ENCODE peak calls at places on chromosomes 1 and 21, in five cellular contexts. E is kidney epithelial cell, X is lower lobe of right lung, A is GM23338, F is lower leg skin. J is an unnamed sample.

GRCh38 chr1:243598433-243598832 is 251.6 kb downstream of the AKT3 start:
- DNase-seq in X (no peak), A (no peak), E (peak), F (no peak), J (peak)

GRCh38 chr1:160112370-160112769 is 3.2 kb upstream of the ATP1A2 start:
- DNase-seq in F (no peak), X (no peak), E (no peak), A (no peak), J (no peak)

GRCh38 chr21:45942755-45943629 is 38.6 kb upstream of the COL6A1 start:
- DNase-seq in X (no peak), A (no peak), E (no peak), F (no peak), J (no peak)

GRCh38 chr21:35603471-35603870 is 456.9 kb downstream of the SETD4 start:
- DNase-seq in X (no peak), A (peak), F (no peak), E (no peak), J (no peak)

GRCh38 chr1:51666463-51666862 is 49.6 kb downstream of the OSBPL9 start:
- DNase-seq in F (no peak), E (no peak), A (no peak), X (no peak), J (no peak)

GRCh38 chr1:239126881-239127280 is 259.5 kb upstream of the CHRM3 start:
- DNase-seq in F (no peak), E (no peak), X (no peak), A (no peak), J (no peak)

GRCh38 chr1:228141082-228141870 is 1.2 kb downstream of the GUK1 start:
- DNase-seq in A (no peak), E (no peak), F (peak), X (peak), J (peak)

GRCh38 chr21:14084068-14084501 is 126.7 kb downstream of the LIPI start:
- DNase-seq in E (no peak), A (no peak), F (no peak), X (no peak), J (no peak)

GRCh38 chr1:245580651-245581050 is 425.9 kb downstream of the KIF26B start:
- DNase-seq in A (no peak), X (no peak), E (no peak), F (no peak), J (no peak)

GRCh38 chr1:156257711-156258110 is 9.9 kb upstream of the PAQR6 start:
- DNase-seq in A (no peak), X (no peak), E (no peak), F (no peak), J (no peak)

GRCh38 chr1:84253891-84254290 is 47.6 kb upstream of the SAMD13 start:
- DNase-seq in E (peak), A (no peak), F (no peak), X (peak), J (no peak)

GRCh38 chr1:225774276-225775147 is 3.1 kb upstream of the SRP9 start:
- DNase-seq in F (no peak), E (no peak), X (no peak), A (no peak), J (no peak)

GRCh38 chr1:151060241-151061011 is at the start of gene MLLT11:
- DNase-seq in F (no peak), E (no peak), X (no peak), A (peak), J (no peak)

GRCh38 chr1:204751883-204752687 is 66.5 kb upstream of the LRRN2 start:
- DNase-seq in A (peak), F (peak), X (no peak), E (no peak), J (no peak)
- TF ChIP-seq CTCF in A (peak), F (no peak), X (no peak), E (no peak), J (no peak)

GRCh38 chr1:63027176-63027575 is 243.2 kb downstream of the ATG4C start:
- DNase-seq in F (no peak), A (no peak), X (no peak), E (no peak), J (no peak)

GRCh38 chr1:63024132-63024531 is 240.2 kb downstream of the ATG4C start:
- DNase-seq in X (no peak), E (no peak), A (no peak), F (no peak), J (no peak)

GRCh38 chr1:63022319-63022718 is 238.4 kb downstream of the ATG4C start:
- DNase-seq in X (no peak), F (no peak), E (no peak), A (peak), J (no peak)

GRCh38 chr1:63023182-63023581 is 239.2 kb downstream of the ATG4C start:
- DNase-seq in F (no peak), A (no peak), X (no peak), E (no peak), J (no peak)

DNA sequence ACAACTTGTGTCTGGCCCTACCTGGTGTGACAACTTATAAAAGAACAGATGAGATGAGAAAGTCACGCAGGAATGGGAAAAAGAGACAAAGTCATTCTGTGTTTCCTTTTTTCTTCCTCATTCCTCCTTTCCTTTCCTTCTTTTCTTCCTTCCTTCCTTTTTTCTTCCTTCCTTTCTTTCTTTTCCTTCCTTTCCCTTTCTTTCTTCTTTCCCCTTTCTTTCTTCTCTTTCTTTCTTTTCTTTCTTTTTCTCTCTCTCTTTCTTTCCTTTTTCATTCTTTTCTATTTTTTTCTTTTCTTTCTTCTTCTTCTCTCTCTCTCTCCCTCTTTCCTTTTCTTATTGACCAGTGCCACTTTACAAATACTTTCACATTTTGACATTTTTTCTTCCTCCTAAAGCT is 239.7 kb downstream of the ATG4C start:
- DNase-seq in A (no peak), F (no peak), X (no peak), E (no peak), J (no peak)
- H3K4me3 ChIP-seq in A (no peak), F (no peak), X (no peak), E (no peak), J (no peak)

DNA sequence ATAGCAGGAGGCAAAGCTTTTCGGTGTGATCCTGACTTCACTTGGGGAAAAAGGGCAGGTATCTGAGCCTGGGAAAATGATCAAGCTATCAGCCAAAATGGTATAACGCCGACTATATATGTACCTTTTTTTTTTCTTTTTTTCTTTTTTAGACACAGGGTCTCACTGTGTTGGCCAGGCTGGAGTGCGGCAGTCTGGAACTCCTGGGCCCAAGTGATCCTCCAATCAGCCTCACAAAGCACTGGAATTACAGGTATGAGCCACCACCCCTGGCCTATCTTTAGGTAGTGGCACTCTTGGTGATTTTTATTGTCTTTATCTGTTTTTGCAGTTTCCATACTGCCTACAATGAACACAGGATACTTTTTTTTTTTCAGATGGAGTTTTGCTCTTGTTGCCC is 1.3 kb upstream of the ICMT start:
- DNase-seq in X (no peak), E (no peak), F (no peak), A (no peak), J (no peak)
- TF ChIP-seq CTCF in X (no peak), E (no peak), F (no peak), A (no peak), J (no peak)

DNA sequence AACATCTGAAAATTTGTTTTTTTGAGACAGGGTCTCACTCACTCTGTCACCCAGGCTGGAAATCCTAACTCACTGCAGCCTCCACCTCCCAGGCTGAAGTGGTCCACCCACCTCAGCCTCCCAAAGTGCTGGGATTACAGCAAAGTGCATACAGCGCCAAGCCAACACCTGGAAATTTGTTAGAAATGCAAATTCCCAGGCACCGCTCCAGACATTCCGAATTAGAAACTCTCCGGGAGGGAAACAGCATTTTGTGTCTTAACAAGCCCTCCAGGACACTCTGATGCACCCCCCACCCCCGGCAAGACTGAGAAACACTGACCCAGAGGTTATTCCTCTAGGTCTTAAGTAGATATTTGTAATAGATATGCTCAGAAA is 49.1 kb downstream of the ARID4B start:
- DNase-seq in F (no peak), A (peak), X (no peak), E (no peak), J (no peak)
- H3K4me3 ChIP-seq in F (no peak), A (peak), X (no peak), E (no peak), J (no peak)

DNA sequence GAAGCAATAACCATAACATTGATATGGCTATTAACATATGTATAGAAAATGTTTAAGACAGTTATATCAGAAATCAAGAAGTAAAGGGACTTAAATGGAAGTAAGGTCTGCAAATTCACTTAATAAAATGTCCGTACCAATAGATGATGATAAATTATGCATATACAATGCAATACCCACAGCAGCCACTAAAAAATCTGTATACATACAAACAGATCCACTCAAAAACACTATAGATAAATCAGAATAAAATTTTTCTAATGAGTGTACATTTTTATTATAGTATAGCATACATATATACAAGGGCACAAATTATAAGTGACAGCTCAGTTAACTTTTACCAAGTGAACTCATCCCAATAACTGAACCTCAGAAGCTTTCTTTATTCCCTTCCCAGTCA is 6.0 kb downstream of the LORICRIN start:
- DNase-seq in E (no peak), X (no peak), F (no peak), A (no peak), J (no peak)
- TF ChIP-seq CTCF in E (no peak), X (no peak), F (no peak), A (no peak), J (no peak)

DNA sequence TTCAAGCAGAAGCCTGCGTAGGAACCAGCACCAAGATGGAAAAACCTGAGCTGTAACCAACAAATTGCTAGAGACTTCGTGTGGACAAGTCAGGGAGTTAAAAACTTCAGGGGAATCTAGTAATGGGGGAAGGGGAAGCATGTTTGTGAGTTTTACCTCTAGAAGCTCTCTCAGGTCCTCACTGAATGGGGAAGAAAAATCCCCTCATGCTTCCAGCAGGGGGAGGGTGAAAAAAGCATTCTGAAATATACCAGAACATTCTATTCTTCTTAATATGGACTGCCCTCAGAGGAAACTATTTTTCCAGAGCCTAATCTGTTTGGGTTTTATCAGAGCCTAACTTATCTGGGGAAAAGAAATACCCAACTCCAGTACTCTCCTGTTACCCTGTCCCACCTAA is 28.6 kb downstream of the GNG12 start:
- DNase-seq in A (peak), E (no peak), F (no peak), X (no peak), J (no peak)
- H3K4me3 ChIP-seq in A (no peak), E (no peak), F (no peak), X (no peak), J (no peak)

GRCh38 chr21:26820473-26820872 is 24.7 kb downstream of the ADAMTS1 start:
- DNase-seq in E (no peak), A (no peak), F (no peak), X (no peak), J (no peak)

GRCh38 chr21:26819944-26820343 is 25.3 kb downstream of the ADAMTS1 start:
- DNase-seq in A (no peak), F (no peak), E (no peak), X (no peak), J (no peak)

GRCh38 chr21:26814374-26814773 is 30.8 kb downstream of the ADAMTS1 start:
- DNase-seq in A (no peak), E (no peak), F (no peak), X (no peak), J (no peak)

GRCh38 chr21:26815197-26815596 is 30.0 kb downstream of the ADAMTS1 start:
- DNase-seq in E (no peak), X (no peak), A (no peak), F (no peak), J (no peak)

GRCh38 chr21:26818911-26819310 is 26.3 kb downstream of the ADAMTS1 start:
- DNase-seq in E (no peak), F (no peak), A (no peak), X (no peak), J (no peak)
- TF ChIP-seq CTCF in E (no peak), F (no peak), A (no peak), X (no peak), J (no peak)

GRCh38 chr1:32743380-32744062 is 41.0 kb upstream of the SYNC start:
- DNase-seq in A (no peak), F (no peak), X (no peak), E (no peak), J (no peak)
- H3K4me3 ChIP-seq in A (no peak), F (no peak), X (peak), E (peak), J (no peak)

DNA sequence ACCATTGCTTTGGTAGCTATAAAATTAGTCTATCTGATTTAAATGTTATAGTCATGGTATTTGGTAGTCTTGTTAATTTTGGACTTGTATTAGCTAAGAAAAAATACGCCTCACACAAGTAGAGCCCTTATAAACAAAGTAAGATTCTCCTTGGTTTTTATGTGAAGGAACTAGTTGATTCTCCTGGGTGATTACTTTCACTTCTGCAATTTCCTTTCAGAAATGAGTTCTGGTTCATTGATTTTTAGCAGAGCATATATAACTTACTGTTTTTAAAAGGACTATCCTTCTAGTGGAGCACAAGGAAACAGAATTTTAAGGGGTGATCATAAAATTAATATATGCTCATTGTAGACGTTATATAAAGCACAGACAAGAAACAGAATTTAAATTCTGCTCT is 120.1 kb downstream of the BACH1 start:
- DNase-seq in E (no peak), X (no peak), A (no peak), F (no peak), J (peak)
- TF ChIP-seq CTCF in E (no peak), X (no peak), A (no peak), F (no peak), J (no peak)